ENCODE peak calls at places on chromosomes 4 and X, in four cellular contexts. H is transverse colon, N is upper lobe of right lung, Q is lung. S is an unnamed sample. For H3K4me1 and H3K27me3, the result is how much of the 10 kb centered on the place peaks cover.

GRCh38 chrX:42290608-42291007 is 367.3 kb upstream of the CASK start:
- DNase-seq in H (no peak), Q (no peak), N (no peak), S (no peak)

GRCh38 chrX:115392871-115393270 is 103.4 kb downstream of the LUZP4 start:
- DNase-seq in N (no peak), H (no peak), Q (no peak), S (no peak)

GRCh38 chr4:186757696-186758330 is 34.2 kb upstream of the FAT1 start:
- DNase-seq in N (no peak), H (no peak), Q (no peak), S (no peak)

GRCh38 chr4:46124773-46125172 is 919 bp upstream of the GABRG1 start:
- DNase-seq in Q (no peak), N (peak), H (no peak), S (peak)

GRCh38 chrX:96650023-96650422 is 34.6 kb upstream of the DIAPH2 start:
- DNase-seq in H (no peak), Q (no peak), N (no peak), S (no peak)

GRCh38 chrX:92247076-92247475 is 467.9 kb downstream of the PCDH11X start:
- DNase-seq in N (no peak), Q (no peak), H (no peak), S (no peak)

GRCh38 chr4:162847945-162848549 is 318.6 kb downstream of the NAF1 start:
- DNase-seq in N (no peak), H (no peak), Q (no peak), S (no peak)

GRCh38 chr4:84099591-84099990 is 399.5 kb downstream of the NKX6-1 start:
- DNase-seq in H (no peak), Q (no peak), N (no peak), S (no peak)

GRCh38 chr4:158962396-158962795 is 140.5 kb upstream of the RAPGEF2 start:
- DNase-seq in N (no peak), Q (no peak), H (no peak), S (no peak)

GRCh38 chr4:80611366-80611765 is 275.8 kb downstream of the CFAP299 start:
- DNase-seq in H (no peak), N (no peak), Q (no peak), S (no peak)

GRCh38 chr4:168832746-168833575 is 177.1 kb downstream of the CBR4 start:
- DNase-seq in Q (no peak), N (peak), H (peak), S (peak)

GRCh38 chrX:19776753-19777152 is 110.6 kb downstream of the SH3KBP1 start:
- DNase-seq in Q (no peak), N (no peak), H (no peak), S (no peak)

GRCh38 chr4:11532138-11532537 is 103.4 kb upstream of the HS3ST1 start:
- DNase-seq in N (no peak), H (no peak), Q (no peak), S (no peak)

GRCh38 chrX:145856181-145856580 is 38.6 kb downstream of the SLITRK2 start:
- DNase-seq in Q (no peak), H (no peak), N (no peak), S (no peak)

GRCh38 chr4:157739237-157739636 is 433.6 kb downstream of the GASK1B start:
- DNase-seq in H (no peak), N (no peak), Q (no peak), S (no peak)

GRCh38 chr4:109914356-109914755 is 1.7 kb downstream of the EGF start:
- DNase-seq in H (no peak), Q (no peak), N (no peak), S (no peak)

GRCh38 chr4:37073226-37073840 is 171.2 kb upstream of the NWD2 start:
- DNase-seq in Q (no peak), N (no peak), H (no peak), S (no peak)

GRCh38 chr4:177064724-177065394 is 244.8 kb upstream of the NEIL3 start:
- DNase-seq in Q (no peak), N (no peak), H (no peak), S (no peak)

GRCh38 chrX:103197721-103198306 is 17.1 kb upstream of the BEX4 start:
- DNase-seq in H (no peak), Q (no peak), N (no peak), S (no peak)

GRCh38 chr4:113469023-113469390 is 292.5 kb downstream of the CAMK2D start:
- DNase-seq in N (no peak), H (no peak), Q (no peak), S (no peak)

GRCh38 chr4:126051709-126052424 is 737.1 kb downstream of the FAT4 start:
- DNase-seq in Q (no peak), H (no peak), N (no peak), S (no peak)

GRCh38 chr4:7876096-7876993 is 63.3 kb downstream of the AFAP1 start:
- DNase-seq in Q (no peak), N (no peak), H (no peak), S (no peak)

GRCh38 chrX:63434665-63435064 is 83.5 kb upstream of the SPIN4 start:
- DNase-seq in H (peak), N (no peak), Q (no peak), S (no peak)

GRCh38 chrX:110851780-110852179 is 56.2 kb upstream of the CHRDL1 start:
- DNase-seq in H (no peak), Q (no peak), N (no peak), S (no peak)

GRCh38 chr4:100632163-100632562 is 114.3 kb upstream of the EMCN start:
- DNase-seq in N (no peak), Q (no peak), H (no peak), S (peak)

GRCh38 chrX:54439967-54440871 is at the start of gene TSR2:
- DNase-seq in Q (peak), N (peak), H (peak), S (peak)

GRCh38 chr4:80365928-80366327 is 30.4 kb downstream of the CFAP299 start:
- DNase-seq in H (peak), N (peak), Q (peak), S (no peak)

GRCh38 chr4:168993724-168994510 is 16.1 kb downstream of the CBR4 start:
- DNase-seq in Q (no peak), H (no peak), N (no peak), S (no peak)

GRCh38 chr4:30619679-30620078 is 100.5 kb upstream of the PCDH7 start:
- DNase-seq in N (no peak), H (no peak), Q (no peak), S (no peak)

GRCh38 chr4:41526628-41527027 is 11.3 kb upstream of the LIMCH1 start:
- DNase-seq in N (no peak), H (no peak), Q (no peak), S (no peak)

GRCh38 chr4:90444904-90445303 is 317.7 kb downstream of the CCSER1 start:
- DNase-seq in Q (no peak), N (no peak), H (no peak), S (no peak)

GRCh38 chr4:90442619-90443018 is 315.4 kb downstream of the CCSER1 start:
- DNase-seq in H (no peak), N (no peak), Q (no peak), S (no peak)

GRCh38 chr4:90441770-90442169 is 314.6 kb downstream of the CCSER1 start:
- DNase-seq in N (no peak), Q (no peak), H (no peak), S (no peak)

GRCh38 chr4:90443231-90443630 is 316.0 kb downstream of the CCSER1 start:
- DNase-seq in H (no peak), Q (no peak), N (no peak), S (no peak)

GRCh38 chr4:90445380-90445779 is 318.2 kb downstream of the CCSER1 start:
- DNase-seq in H (no peak), N (no peak), Q (no peak), S (no peak)
- H3K4me1 ChIP-seq in H (under half), N (under half), Q (under half), S (under half)

DNA sequence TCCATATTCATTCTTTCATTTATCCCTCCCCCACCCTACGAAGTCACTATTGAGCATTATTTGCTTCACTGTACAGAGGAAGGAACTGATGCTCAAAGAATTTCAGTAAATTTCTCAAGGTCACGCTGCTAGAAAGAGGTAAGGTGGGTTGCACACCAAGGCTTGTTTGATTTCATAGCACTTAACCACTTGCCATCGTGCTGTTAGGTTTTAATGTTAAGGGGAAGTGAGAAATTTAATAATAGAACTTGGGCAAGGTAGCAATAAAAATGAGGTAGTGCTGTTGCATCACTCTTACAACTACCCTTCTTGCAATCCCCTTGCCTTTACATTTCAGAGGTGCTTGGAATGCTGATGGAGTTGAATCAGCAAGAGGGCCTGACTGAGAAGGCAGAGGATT is 343.1 kb downstream of the MID1IP1 start:
- DNase-seq in Q (no peak), N (no peak), H (no peak), S (no peak)
- H3K27ac ChIP-seq in Q (no peak), N (no peak), H (no peak), S (no peak)

GRCh38 chr4:146634825-146635224 is 3.9 kb upstream of the POU4F2 start:
- DNase-seq in H (no peak), Q (no peak), N (no peak), S (no peak)

GRCh38 chr4:146632770-146633470 is 5.8 kb upstream of the POU4F2 start:
- DNase-seq in N (no peak), H (no peak), Q (no peak), S (no peak)

GRCh38 chr4:146637853-146638800 is 566 bp upstream of the POU4F2 start:
- DNase-seq in H (no peak), Q (no peak), N (no peak), S (no peak)

GRCh38 chr4:146638801-146639351 is at the start of gene POU4F2:
- DNase-seq in H (no peak), N (peak), Q (no peak), S (no peak)

DNA sequence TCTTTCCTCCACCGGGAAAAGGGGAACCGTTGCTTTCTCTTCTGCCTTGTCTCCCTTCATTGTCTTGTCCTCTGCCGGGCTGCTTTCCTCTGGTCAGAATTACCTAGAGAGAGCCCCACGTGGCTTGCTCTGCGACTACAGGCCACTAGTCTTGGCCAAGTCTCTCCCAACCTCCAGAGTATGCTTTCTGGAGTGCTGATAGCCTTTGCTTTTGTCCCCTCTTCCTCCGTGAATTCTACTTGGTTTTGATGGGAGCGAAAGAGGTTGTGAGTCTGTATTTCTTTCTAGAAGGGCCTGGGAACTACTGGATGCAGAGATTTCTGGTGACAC is 5.3 kb upstream of the POU4F2 start:
- DNase-seq in Q (no peak), N (no peak), H (no peak), S (no peak)
- H3K27me3 ChIP-seq in Q (under half), N (half or more), H (half or more), S (under half)

GRCh38 chr4:69744157-69744478 is 16.3 kb downstream of the SULT1B1 start:
- DNase-seq in H (no peak), N (no peak), Q (no peak), S (peak)
- H3K4me1 ChIP-seq in H (under half), N (under half), Q (under half), S (under half)

GRCh38 chr4:73916172-73916925 is 47.2 kb downstream of the CXCL1 start:
- DNase-seq in Q (no peak), H (no peak), N (no peak), S (no peak)
- H3K27ac ChIP-seq in Q (no peak), H (peak), N (no peak), S (no peak)

GRCh38 chr4:188534917-188535316 is 395.7 kb downstream of the TRIML1 start:
- DNase-seq in Q (no peak), H (no peak), N (no peak), S (peak)

GRCh38 chr4:188534297-188534696 is 395.1 kb downstream of the TRIML1 start:
- DNase-seq in N (no peak), Q (no peak), H (no peak), S (no peak)

GRCh38 chr4:188532751-188533150 is 393.5 kb downstream of the TRIML1 start:
- DNase-seq in H (no peak), N (no peak), Q (no peak), S (no peak)
- H3K27me3 ChIP-seq in H (under half), N (under half), Q (under half), S (under half)

GRCh38 chr4:174946246-174946645 is 28.1 kb downstream of the ADAM29 start:
- DNase-seq in N (no peak), H (no peak), Q (no peak), S (no peak)

DNA sequence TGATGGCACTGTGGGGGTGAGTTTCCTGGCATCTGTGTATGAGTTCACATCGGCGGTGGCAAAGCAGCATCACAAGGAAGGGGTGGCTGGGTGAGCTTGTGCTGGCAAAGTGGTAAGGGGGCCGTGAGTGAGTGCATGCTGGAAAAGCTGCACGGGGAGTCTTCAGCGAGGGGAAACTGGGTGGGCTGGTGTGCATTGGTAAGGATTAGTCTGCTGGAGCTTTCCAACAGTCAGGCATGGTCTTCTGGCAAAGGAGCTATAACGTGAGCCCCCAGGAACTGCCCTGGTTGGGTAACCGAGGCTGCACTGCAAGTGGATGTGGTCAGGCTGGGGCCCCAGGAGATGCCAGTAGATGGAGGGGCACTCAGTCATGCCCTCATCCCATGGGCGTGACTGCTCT is 30.7 kb downstream of the ADAM29 start:
- DNase-seq in H (no peak), Q (no peak), N (no peak), S (no peak)
- H3K4me1 ChIP-seq in H (under half), Q (under half), N (under half), S (under half)

GRCh38 chr4:19982556-19982955 is 269.1 kb upstream of the SLIT2 start:
- DNase-seq in N (no peak), Q (no peak), H (no peak), S (no peak)

GRCh38 chr4:19987746-19988145 is 264.0 kb upstream of the SLIT2 start:
- DNase-seq in Q (no peak), H (no peak), N (no peak), S (no peak)

DNA sequence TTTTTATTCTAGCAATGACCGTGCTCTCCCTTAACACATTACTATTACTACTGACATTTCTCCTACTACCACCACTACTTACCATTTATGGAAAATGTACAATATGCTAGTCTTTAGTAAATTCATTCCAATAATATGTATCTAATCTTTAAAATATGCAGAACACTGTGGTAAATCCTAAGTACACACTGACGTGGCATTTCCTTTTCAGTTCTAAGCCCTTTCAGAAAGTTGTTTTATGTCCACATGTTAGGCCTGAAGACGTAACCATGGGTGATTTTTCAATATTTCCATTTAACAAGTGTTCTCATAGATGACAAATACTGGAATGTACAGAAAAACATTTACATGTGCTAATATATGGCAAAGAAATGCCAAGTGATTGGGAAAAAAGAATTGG is 268.6 kb upstream of the SLIT2 start:
- DNase-seq in Q (no peak), N (no peak), H (no peak), S (no peak)
- H3K27ac ChIP-seq in Q (no peak), N (no peak), H (no peak), S (no peak)

GRCh38 chr4:55172694-55173287 is 47.4 kb upstream of the KDR start:
- DNase-seq in H (no peak), N (no peak), Q (no peak), S (no peak)

GRCh38 chr4:55169352-55169959 is 44.1 kb upstream of the KDR start:
- DNase-seq in N (no peak), Q (no peak), H (no peak), S (no peak)

GRCh38 chr4:55173580-55173979 is 48.2 kb upstream of the KDR start:
- DNase-seq in H (no peak), N (no peak), Q (no peak), S (no peak)

GRCh38 chr4:55175779-55176231 is 50.4 kb upstream of the KDR start:
- DNase-seq in Q (no peak), N (no peak), H (no peak), S (no peak)

DNA sequence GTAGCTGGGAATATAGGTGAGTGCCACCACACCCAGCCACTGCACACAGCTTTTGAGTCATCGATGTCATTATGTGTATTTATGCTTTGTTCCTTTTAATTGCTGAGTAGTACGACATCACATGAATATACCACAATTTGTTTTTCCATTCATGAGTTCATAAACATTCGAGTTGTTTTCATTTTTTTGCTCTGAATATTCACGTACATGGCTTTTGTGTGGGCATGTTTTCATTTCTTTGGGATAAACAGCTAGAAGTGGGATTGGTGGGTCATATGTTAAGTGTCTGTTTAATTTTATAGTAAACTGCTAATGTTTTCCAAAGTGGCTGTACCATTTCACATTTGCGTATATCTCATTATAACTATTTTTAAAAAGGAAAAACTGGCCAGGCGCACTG is 45.1 kb upstream of the KDR start:
- DNase-seq in N (no peak), H (no peak), Q (no peak), S (no peak)
- H3K27me3 ChIP-seq in N (under half), H (under half), Q (under half), S (under half)

DNA sequence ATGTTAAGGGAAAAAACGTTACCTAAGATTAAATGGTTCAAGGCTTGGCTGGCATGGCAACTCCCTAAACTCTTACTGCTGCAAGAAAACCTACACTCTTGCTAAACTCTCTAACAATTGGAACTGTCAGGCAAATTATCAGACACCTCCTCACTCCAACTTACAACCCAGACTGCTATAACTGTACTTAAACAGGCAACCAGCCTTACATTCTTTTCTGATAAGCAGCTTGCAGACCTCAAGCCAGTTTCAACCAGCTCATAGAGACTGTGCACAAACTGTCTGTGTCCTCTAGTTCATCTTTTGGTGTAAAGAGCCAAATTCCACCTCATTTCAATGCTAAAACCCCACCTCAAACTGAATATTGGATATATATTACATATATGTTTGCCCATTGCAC is 504.9 kb downstream of the UBE2NL start:
- DNase-seq in H (no peak), Q (no peak), N (no peak), S (no peak)
- H3K4me1 ChIP-seq in H (under half), Q (under half), N (under half), S (under half)